ENCODE peak calls at places on chromosomes 5 and 9, in ten cellular contexts. Q, X, I, K, G, R, N, A, M and Z are unnamed samples.

GRCh38 chr9:16429671-16430070 is 440.8 kb downstream of the BNC2 start:
- DNase-seq in Q (no peak), X (no peak), I (peak), K (no peak), G (no peak), R (no peak), N (no peak), A (no peak), M (no peak), Z (no peak)

GRCh38 chr9:3794005-3794404 is 268.2 kb upstream of the RFX3 start:
- DNase-seq in Q (no peak), X (no peak), I (no peak), K (no peak), G (no peak), R (no peak), N (peak), A (no peak), M (no peak), Z (no peak)

GRCh38 chr5:35971186-35971877 is 19.9 kb downstream of the UGT3A1 start:
- DNase-seq in Q (no peak), X (no peak), I (no peak), K (no peak), G (no peak), R (no peak), N (no peak), A (no peak), M (no peak), Z (no peak)

GRCh38 chr9:116141864-116142561 is 11.6 kb upstream of the PAPPA start:
- DNase-seq in Q (no peak), X (no peak), I (no peak), K (no peak), G (no peak), R (no peak), N (no peak), A (no peak), M (no peak), Z (no peak)

GRCh38 chr5:105695916-105696315 is 1974.8 kb downstream of the EFNA5 start:
- DNase-seq in Q (no peak), X (no peak), I (no peak), K (no peak), G (no peak), R (no peak), N (no peak), A (no peak), M (no peak), Z (no peak)

GRCh38 chr5:41681820-41682219 is 171.4 kb upstream of the PLCXD3 start:
- DNase-seq in Q (no peak), X (no peak), I (no peak), K (no peak), G (no peak), R (no peak), N (no peak), A (no peak), M (no peak), Z (no peak)

GRCh38 chr9:74277532-74277931 is 219.6 kb upstream of the RORB start:
- DNase-seq in Q (no peak), X (no peak), I (peak), K (no peak), G (no peak), R (no peak), N (no peak), A (no peak), M (no peak), Z (no peak)

GRCh38 chr5:15566306-15566705 is 66.3 kb downstream of the FBXL7 start:
- DNase-seq in Q (no peak), X (no peak), I (no peak), K (no peak), G (no peak), R (no peak), N (no peak), A (no peak), M (no peak), Z (no peak)

GRCh38 chr9:134192951-134193731 is 28.8 kb upstream of the RNU6ATAC start:
- DNase-seq in Q (no peak), X (peak), I (no peak), K (no peak), G (peak), R (no peak), N (no peak), A (no peak), M (no peak), Z (peak)

GRCh38 chr5:145887217-145887616 is 14.4 kb upstream of the GRXCR2 start:
- DNase-seq in Q (no peak), X (no peak), I (no peak), K (no peak), G (no peak), R (no peak), N (no peak), A (peak), M (no peak), Z (no peak)
- TF ChIP-seq CTCF in Q (no peak), X (no peak), I (no peak), K (no peak), G (no peak), R (no peak), N (no peak), A (no peak), M (no peak), Z (no peak)

GRCh38 chr9:38394419-38394818 is 1.9 kb downstream of the ALDH1B1 start:
- DNase-seq in Q (no peak), X (no peak), I (no peak), K (no peak), G (no peak), R (no peak), N (no peak), A (no peak), M (no peak), Z (no peak)

GRCh38 chr9:38391278-38392118 is 1.0 kb upstream of the ALDH1B1 start:
- DNase-seq in Q (no peak), X (no peak), I (no peak), K (no peak), G (no peak), R (no peak), N (no peak), A (no peak), M (no peak), Z (no peak)

GRCh38 chr9:38393128-38393809 is 767 bp downstream of the ALDH1B1 start:
- DNase-seq in Q (no peak), X (no peak), I (peak), K (no peak), G (no peak), R (no peak), N (no peak), A (no peak), M (no peak), Z (no peak)

GRCh38 chr9:38390851-38391250 is 1.7 kb upstream of the ALDH1B1 start:
- DNase-seq in Q (no peak), X (no peak), I (no peak), K (no peak), G (no peak), R (no peak), N (no peak), A (no peak), M (no peak), Z (no peak)

GRCh38 chr9:38392235-38393127 is at the start of gene ALDH1B1:
- DNase-seq in Q (peak), X (peak), I (peak), K (peak), G (peak), R (peak), N (peak), A (peak), M (peak), Z (peak)
- TF ChIP-seq CTCF in Q (peak), X (no peak), I (peak), K (no peak), G (peak), R (peak), N (no peak), A (peak), M (peak), Z (no peak)

GRCh38 chr5:120298981-120299380 is 165.1 kb upstream of the PRR16 start:
- DNase-seq in Q (no peak), X (no peak), I (no peak), K (no peak), G (no peak), R (no peak), N (no peak), A (no peak), M (no peak), Z (no peak)

GRCh38 chr5:120297621-120298020 is 166.5 kb upstream of the PRR16 start:
- DNase-seq in Q (no peak), X (no peak), I (no peak), K (no peak), G (no peak), R (no peak), N (no peak), A (no peak), M (peak), Z (no peak)

DNA sequence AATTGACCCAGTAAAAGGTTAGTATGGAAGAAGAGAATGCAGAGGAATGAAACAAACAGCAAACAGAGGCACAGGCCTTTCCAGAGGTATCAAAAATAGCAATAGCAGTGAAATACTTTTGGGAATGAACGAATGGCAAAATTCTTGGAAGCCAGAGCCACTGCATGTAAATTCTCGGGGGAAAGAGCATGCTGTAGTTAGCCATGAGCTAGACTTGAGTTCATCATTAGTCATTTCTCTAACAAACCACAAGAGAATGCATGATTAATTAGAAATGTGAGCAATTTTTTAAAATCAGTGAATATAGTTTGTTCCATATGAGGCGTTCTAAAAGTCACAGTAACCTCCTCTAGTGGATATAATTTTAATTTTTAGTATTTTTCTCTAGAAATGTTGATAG is 170.3 kb upstream of the PRR16 start:
- DNase-seq in Q (no peak), X (no peak), I (no peak), K (no peak), G (no peak), R (no peak), N (no peak), A (no peak), M (peak), Z (no peak)
- TF ChIP-seq CTCF in Q (no peak), X (no peak), I (no peak), K (no peak), G (no peak), R (no peak), N (no peak), A (no peak), M (no peak), Z (no peak)

GRCh38 chr5:79259383-79259782 is 23.5 kb downstream of the JMY start:
- DNase-seq in Q (no peak), X (no peak), I (no peak), K (no peak), G (no peak), R (no peak), N (no peak), A (no peak), M (no peak), Z (no peak)

GRCh38 chr5:79257314-79257713 is 21.4 kb downstream of the JMY start:
- DNase-seq in Q (no peak), X (no peak), I (no peak), K (no peak), G (no peak), R (no peak), N (no peak), A (no peak), M (no peak), Z (no peak)

GRCh38 chr5:79258801-79259200 is 22.9 kb downstream of the JMY start:
- DNase-seq in Q (no peak), X (no peak), I (no peak), K (no peak), G (no peak), R (no peak), N (no peak), A (no peak), M (no peak), Z (no peak)

GRCh38 chr5:79256563-79256962 is 20.6 kb downstream of the JMY start:
- DNase-seq in Q (no peak), X (no peak), I (no peak), K (no peak), G (no peak), R (no peak), N (no peak), A (no peak), M (no peak), Z (no peak)

DNA sequence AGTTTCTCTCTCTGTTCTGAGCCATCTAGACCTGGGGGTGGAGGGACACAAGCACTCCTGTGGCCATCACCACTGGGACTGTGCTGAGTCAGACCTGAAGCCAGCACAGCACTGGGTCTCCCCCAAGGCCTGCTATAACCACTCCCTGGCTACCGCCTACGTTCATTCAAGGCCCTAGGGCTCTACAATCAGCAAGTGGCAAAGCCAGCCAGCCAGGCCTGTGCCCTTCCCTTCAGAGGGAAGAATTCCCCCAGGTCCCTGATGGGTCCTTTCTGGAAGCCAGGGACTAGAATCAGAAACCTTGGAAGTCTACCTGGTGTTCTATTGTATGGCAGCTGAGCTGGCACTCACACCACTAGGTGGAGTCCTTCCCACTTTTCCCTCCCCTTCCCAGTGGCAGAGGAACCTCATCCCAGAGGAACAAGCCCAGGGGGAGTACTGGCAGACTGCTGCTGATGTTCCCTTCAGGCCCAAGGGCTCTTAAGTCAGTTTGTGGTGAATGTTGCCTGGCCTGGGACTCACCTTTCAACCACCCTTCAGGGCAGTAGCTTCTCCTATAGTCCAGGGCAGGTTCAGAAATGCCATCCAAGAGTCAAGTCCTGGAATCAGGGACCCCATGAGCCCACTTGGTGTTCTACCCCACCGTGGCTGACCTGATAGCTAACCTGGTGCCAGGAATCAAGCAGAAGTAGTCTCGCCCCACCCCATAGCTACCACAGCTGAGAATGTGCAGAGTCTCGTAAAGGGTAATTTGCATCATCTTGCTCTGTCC is 20.0 kb downstream of the JMY start:
- DNase-seq in Q (peak), X (no peak), I (peak), K (peak), G (no peak), R (no peak), N (peak), A (peak), M (no peak), Z (peak)
- TF ChIP-seq CTCF in Q (peak), X (no peak), I (peak), K (peak), G (peak), R (peak), N (peak), A (peak), M (peak), Z (peak)

DNA sequence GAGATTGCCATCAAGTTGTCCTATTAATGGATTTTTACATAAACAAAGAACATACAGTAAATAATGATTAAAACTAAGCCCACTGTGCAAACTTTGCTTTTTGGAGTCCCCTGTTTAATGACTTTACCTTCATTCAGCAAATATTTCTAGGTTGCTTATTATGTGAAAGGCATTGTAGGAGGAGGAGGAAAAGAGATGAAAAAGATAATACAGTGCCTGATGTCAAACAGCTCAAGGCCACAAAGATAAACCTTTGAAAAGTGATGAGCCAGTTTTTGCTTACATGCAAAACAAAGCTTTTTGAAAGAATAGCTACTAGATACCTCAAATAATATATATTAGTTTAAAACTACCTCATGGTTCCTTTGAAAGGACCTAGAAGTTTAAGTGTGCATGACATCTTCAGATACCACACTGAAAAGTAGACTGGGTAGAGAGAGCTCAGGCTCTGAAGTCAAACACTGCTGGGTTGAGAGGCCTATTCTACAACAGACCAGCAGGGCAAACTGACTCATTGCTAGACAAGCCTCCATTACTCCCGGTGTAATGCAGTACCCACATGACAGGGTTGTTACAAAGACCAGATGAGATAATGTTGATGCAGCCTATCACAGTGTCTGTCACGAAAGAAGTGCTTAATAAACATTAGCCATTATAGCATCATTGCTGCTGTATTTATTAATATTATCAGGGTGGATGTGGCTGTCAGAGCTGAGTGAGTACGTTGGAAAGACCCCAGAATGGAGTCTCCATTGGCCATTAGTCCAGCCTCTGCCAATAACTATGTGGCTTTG is 11.8 kb downstream of the DEPDC1B start:
- DNase-seq in Q (no peak), X (no peak), I (peak), K (no peak), G (no peak), R (no peak), N (no peak), A (peak), M (no peak), Z (no peak)
- TF ChIP-seq CTCF in Q (peak), X (no peak), I (peak), K (no peak), G (no peak), R (no peak), N (peak), A (peak), M (peak), Z (peak)

GRCh38 chr9:128258326-128258725 is 17.5 kb downstream of the GOLGA2 start:
- DNase-seq in Q (no peak), X (no peak), I (no peak), K (no peak), G (no peak), R (no peak), N (no peak), A (no peak), M (no peak), Z (no peak)

GRCh38 chr9:128257086-128257825 is 18.6 kb downstream of the GOLGA2 start:
- DNase-seq in Q (no peak), X (no peak), I (no peak), K (no peak), G (no peak), R (no peak), N (no peak), A (no peak), M (no peak), Z (no peak)

GRCh38 chr9:128257907-128258306 is 17.9 kb downstream of the GOLGA2 start:
- DNase-seq in Q (no peak), X (no peak), I (no peak), K (no peak), G (no peak), R (no peak), N (no peak), A (no peak), M (no peak), Z (no peak)

GRCh38 chr9:128260340-128260739 is 15.5 kb downstream of the GOLGA2 start:
- DNase-seq in Q (no peak), X (no peak), I (no peak), K (no peak), G (no peak), R (no peak), N (no peak), A (no peak), M (no peak), Z (no peak)

GRCh38 chr9:128259156-128259555 is 16.7 kb downstream of the GOLGA2 start:
- DNase-seq in Q (no peak), X (no peak), I (no peak), K (peak), G (no peak), R (no peak), N (no peak), A (no peak), M (no peak), Z (no peak)
- TF ChIP-seq CTCF in Q (no peak), X (no peak), I (no peak), K (no peak), G (no peak), R (no peak), N (no peak), A (no peak), M (no peak), Z (no peak)